ENCODE peak calls at places on chromosomes 6 and 20, in four cellular contexts. Q is Peyer's patch, E is GM23248, D is A549. J is an unnamed sample.

GRCh38 chr6:102015431-102015830 is 621.9 kb downstream of the GRIK2 start:
- DNase-seq in Q (no peak), E (no peak), D (no peak), J (no peak)

GRCh38 chr6:40500227-40500626 is 86.9 kb downstream of the LRFN2 start:
- DNase-seq in Q (no peak), E (no peak), D (no peak), J (no peak)

GRCh38 chr6:89387516-89388222 is 24.4 kb downstream of the RRAGD start:
- DNase-seq in Q (no peak), E (no peak), D (no peak), J (no peak)

GRCh38 chr6:64084201-64084663 is 448.6 kb downstream of the PHF3 start:
- DNase-seq in Q (no peak), E (no peak), D (peak; percentile 1), J (no peak)

GRCh38 chr20:41848180-41848579 is 230.0 kb upstream of the CHD6 start:
- DNase-seq in Q (no peak), E (peak; percentile 19), D (peak; percentile 5), J (no peak)

GRCh38 chr20:62850333-62850974 is 11.2 kb downstream of the TCFL5 start:
- DNase-seq in Q (no peak), E (no peak), D (no peak), J (no peak)

GRCh38 chr6:53857318-53858094 is 62.7 kb downstream of the LRRC1 start:
- DNase-seq in Q (no peak), E (peak; percentile 4), D (no peak), J (peak; percentile 61)

GRCh38 chr6:119818876-119819275 is 469.3 kb upstream of the MAN1A1 start:
- DNase-seq in Q (no peak), E (no peak), D (no peak), J (no peak)

GRCh38 chr6:66094615-66095014 is 387.6 kb upstream of the EYS start:
- DNase-seq in Q (no peak), E (no peak), D (no peak), J (no peak)

GRCh38 chr6:34534656-34535055 is 21.5 kb downstream of the SPDEF start:
- DNase-seq in Q (no peak), E (no peak), D (no peak), J (no peak)

GRCh38 chr6:52517502-52518278 is 59.2 kb downstream of the TRAM2 start:
- DNase-seq in Q (peak; percentile 64), E (peak; percentile 99), D (peak; percentile 78), J (peak; percentile 85)

GRCh38 chr6:150263765-150264415 is 104.9 kb upstream of the IYD start:
- DNase-seq in Q (no peak), E (no peak), D (no peak), J (no peak)

DNA sequence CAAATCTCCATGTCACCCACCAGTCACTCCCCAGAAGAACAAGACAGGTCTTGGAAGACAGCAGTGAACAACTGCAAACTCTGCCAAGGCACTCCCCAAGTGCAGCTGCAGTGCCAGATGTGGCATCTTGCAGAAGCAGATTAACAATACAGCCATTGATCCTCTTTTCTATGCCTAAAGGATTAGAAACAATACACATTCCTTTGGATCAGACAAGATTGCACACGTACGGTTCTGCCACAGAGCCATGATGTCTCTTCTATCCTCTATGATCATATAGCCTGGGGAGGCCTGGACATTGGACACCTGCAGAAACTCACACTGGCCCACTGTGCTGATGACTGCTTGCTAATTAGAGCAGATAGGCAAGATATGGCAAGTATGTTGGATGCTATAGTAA is 155.9 kb downstream of the MYLK4 start:
- DNase-seq in Q (no peak), E (no peak), D (no peak), J (peak; percentile 88)
- H3K27ac ChIP-seq in Q (no peak overlapping the region), E (no peak overlapping the region), D (no peak overlapping the region), J (peak overlapping the region; percentile 56)

DNA sequence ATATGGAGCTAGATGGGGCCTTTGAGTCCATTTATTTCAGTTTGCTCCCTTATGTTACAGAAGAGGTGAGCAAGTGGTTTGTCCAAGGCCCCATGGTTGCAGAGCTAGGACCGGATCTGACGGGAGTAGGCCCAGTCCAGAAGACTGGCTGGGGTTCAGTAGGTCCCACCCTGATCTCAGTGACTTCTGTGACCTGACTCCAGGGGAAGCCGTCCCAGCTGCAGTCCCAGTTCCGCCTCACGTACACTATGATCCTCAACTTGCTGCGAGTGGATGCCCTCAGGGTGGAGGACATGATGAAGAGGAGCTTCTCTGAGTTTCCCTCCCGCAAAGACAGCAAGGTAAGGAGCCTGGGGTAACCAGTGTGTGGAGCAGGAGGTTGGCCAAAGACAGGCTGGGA is 5.4 kb downstream of the DXO start:
- DNase-seq in Q (peak; percentile 19), E (no peak), D (no peak), J (no peak)
- H3K27ac ChIP-seq in Q (no peak overlapping the region), E (no peak overlapping the region), D (no peak overlapping the region), J (no peak overlapping the region)

DNA sequence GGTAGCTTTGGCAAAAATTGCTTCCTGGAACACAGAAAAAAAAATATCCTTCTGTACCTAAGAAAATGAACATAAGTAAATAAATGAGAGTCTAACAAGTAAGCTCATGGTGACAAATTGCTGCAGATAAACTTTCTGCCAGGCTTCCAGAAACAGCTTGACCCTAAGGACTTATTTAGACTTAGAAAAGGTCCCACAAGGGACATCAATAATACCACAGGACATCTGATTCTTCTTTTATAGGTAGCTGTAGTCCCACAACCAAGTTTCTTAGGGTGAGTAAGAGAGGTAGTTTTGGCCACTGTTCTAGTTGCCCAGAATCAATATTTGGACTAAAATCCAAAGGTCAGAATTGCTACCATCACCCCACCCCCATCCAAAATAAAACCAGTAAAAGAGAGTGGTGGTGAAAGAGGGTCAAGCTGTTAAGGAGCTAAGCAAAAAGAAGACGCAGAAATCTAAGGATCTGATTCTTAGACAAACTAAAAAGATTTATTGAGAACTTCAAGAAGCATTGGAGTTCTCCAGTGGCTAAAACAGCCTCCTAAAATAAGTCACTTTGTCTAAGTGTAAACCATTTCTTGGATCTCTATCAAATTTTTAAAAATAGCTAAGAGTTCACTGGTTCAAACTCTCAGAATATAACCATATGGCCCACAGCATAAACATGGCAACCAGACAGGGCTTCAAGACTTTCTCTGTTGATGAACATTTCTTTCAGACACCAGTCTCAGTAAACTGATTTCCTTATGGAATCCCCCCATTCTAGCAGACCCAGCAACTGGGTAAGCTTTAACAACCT is 180.6 kb downstream of the PTPRK start:
- DNase-seq in Q (no peak), E (no peak), D (no peak), J (no peak)
- H3K27ac ChIP-seq in Q (no peak overlapping the region), E (no peak overlapping the region), D (no peak overlapping the region), J (no peak overlapping the region)

GRCh38 chr20:50813801-50814200 is 18.9 kb downstream of the BCAS4 start:
- DNase-seq in Q (no peak), E (no peak), D (no peak), J (no peak)

GRCh38 chr20:50814438-50815161 is 19.7 kb downstream of the BCAS4 start:
- DNase-seq in Q (no peak), E (no peak), D (no peak), J (no peak)

GRCh38 chr20:50813101-50813643 is 18.3 kb downstream of the BCAS4 start:
- DNase-seq in Q (no peak), E (no peak), D (no peak), J (no peak)

GRCh38 chr20:50817776-50818172 is 22.9 kb downstream of the BCAS4 start:
- DNase-seq in Q (no peak), E (no peak), D (no peak), J (no peak)

DNA sequence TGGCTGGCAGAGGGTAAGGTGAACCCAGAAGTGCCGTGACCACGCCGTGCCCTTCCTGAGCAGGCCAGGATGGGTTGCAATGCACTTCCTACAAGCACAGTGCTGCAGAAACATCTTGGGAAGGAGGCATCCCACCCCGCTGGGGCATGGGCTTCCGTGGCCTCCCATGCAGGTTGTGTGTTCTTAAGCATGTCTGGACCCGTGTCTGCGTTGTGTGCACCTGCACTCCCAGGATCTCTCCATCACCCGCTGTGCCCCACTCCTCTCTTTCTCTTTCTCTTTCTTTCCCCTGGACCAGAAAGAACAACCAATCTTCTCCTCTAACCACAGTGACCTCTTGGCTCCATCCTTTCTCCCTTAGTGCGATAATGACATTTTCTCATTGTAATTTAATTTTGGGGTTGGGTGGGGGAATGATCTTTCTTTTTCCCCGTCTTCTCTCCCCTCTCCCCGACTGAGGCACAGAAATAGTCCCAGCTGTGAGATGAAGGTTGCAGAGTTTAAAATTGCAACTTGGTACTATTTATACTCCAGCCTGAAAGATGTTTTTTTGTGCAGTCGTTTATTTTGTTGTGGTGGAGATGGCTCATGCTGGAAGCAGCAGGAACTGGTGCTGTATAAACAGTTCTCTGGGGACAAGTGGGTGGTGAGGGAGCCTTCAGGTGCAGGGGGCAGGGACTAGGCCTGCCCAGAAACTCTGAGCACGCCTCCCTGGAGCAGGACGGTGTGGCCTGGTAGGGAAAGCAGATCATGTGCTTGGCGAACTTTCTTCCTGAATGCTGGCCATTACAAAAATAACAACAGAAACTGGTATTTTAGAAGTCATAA is 20.5 kb downstream of the BCAS4 start:
- DNase-seq in Q (no peak), E (peak; percentile 60), D (no peak), J (peak; percentile 59)
- H3K27ac ChIP-seq in Q (no peak overlapping the region), E (no peak overlapping the region), D (no peak overlapping the region), J (no peak overlapping the region)

DNA sequence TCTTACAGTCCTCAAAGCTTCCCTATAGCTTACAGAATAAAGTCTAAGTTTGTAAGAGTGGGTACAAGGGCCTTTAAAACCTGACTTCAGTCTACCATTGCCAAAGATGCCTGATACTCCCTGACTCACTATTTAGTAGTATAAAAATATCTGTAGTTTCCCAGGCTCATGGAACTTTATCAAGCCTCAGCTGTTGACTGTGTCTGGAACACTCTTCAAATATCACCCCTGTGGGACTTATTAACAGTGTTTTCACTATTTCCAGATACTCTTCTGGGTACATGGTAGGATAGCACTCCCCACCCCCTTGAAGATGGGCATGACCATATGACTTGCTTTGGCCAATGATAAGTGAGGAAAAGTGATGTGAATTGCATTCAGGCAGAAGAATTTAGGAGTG is 105.3 kb upstream of the TENT5A start:
- DNase-seq in Q (no peak), E (no peak), D (no peak), J (no peak)
- H3K27ac ChIP-seq in Q (no peak overlapping the region), E (no peak overlapping the region), D (no peak overlapping the region), J (no peak overlapping the region)

GRCh38 chr6:32439139-32439538 is 548 bp upstream of the HLA-DRA start:
- DNase-seq in Q (no peak), E (no peak), D (no peak), J (no peak)
- H3K27ac ChIP-seq in Q (peak overlapping the region; percentile 6), E (no peak overlapping the region), D (no peak overlapping the region), J (no peak overlapping the region)

GRCh38 chr20:46582648-46583047 is 32.2 kb upstream of the OCSTAMP start:
- DNase-seq in Q (no peak), E (no peak), D (no peak), J (no peak)
- H3K27ac ChIP-seq in Q (no peak overlapping the region), E (no peak overlapping the region), D (no peak overlapping the region), J (no peak overlapping the region)

DNA sequence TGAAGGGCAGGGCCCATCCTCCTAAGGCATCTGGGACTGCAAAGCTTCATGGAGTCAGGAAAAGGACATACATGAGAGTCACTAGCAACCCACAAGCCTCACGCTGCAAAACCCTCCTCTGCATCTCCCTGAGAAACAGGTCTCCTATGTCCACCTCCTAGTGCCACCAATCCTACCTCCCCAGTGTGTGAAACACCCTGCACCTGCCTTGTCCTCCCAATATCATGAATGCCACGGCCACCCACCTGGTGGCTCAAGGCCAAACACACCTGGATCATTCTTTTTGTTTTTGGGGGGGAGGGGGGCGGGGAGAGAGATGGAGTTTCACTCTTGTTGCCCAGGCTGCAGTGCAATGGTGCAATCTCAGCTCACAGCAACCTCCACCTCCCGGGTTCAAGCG is 90.5 kb downstream of the ZMYND8 start:
- DNase-seq in Q (no peak), E (no peak), D (no peak), J (no peak)
- H3K27ac ChIP-seq in Q (no peak overlapping the region), E (no peak overlapping the region), D (peak overlapping the region; percentile 5), J (no peak overlapping the region)

J was measured in mammary epithelial cell.